ENCODE peak calls at places on chromosome 22, in seven cellular contexts. I is fibroblast of the aortic adventitia; J is CD4-positive, alpha-beta T cell; U is hepatocyte; Z is heart right ventricle; B is Peyer's patch; S is psoas muscle. C is an unnamed sample.

GRCh38 chr22:45620707-45621106 is 50.9 kb upstream of the ATXN10 start:
- DNase-seq in S (no peak), I (no peak), Z (no peak), B (no peak), J (no peak), U (no peak), C (no peak)

GRCh38 chr22:35425971-35426800 is 26.2 kb downstream of the MCM5 start:
- DNase-seq in I (no peak), Z (no peak), B (no peak), J (no peak), S (no peak), U (peak; percentile 19), C (peak; percentile 5)

GRCh38 chr22:30301995-30302809 is 12.9 kb upstream of the CASTOR1 start:
- DNase-seq in Z (peak; percentile 24), U (peak; percentile 63), I (peak; percentile 85), S (no peak), B (no peak), J (no peak), C (peak; percentile 39)

GRCh38 chr22:32622762-32623147 is 148.1 kb downstream of the FBXO7 start:
- DNase-seq in B (no peak), U (no peak), Z (no peak), S (no peak), I (no peak), J (no peak), C (no peak)

GRCh38 chr22:37256075-37256726 is 12.1 kb upstream of the RAC2 start:
- DNase-seq in S (no peak), J (no peak), U (no peak), I (no peak), B (peak; percentile 24), Z (no peak), C (no peak)

GRCh38 chr22:44701824-44702478 is at the start of gene PRR5:
- DNase-seq in S (peak; percentile 81), B (peak; percentile 91), U (peak; percentile 93), Z (peak; percentile 68), I (peak; percentile 84), J (peak; percentile 71), C (peak; percentile 59)

GRCh38 chr22:45575173-45575572 is 72.5 kb downstream of the FBLN1 start:
- DNase-seq in I (no peak), B (peak; percentile 37), Z (no peak), J (no peak), S (no peak), U (no peak), C (no peak)

GRCh38 chr22:25749420-25750169 is 7.6 kb downstream of the MYO18B start:
- DNase-seq in U (no peak), I (peak; percentile 21), B (no peak), Z (no peak), J (no peak), S (no peak), C (no peak)

GRCh38 chr22:48713266-48714205 is 1114.1 kb downstream of the BRD1 start:
- DNase-seq in Z (no peak), J (no peak), S (no peak), U (no peak), I (no peak), B (peak; percentile 33), C (no peak)

GRCh38 chr22:41327124-41327523 is 25.8 kb downstream of the ZC3H7B start:
- DNase-seq in J (no peak), Z (no peak), U (no peak), B (no peak), S (peak; percentile 68), I (no peak), C (no peak)

GRCh38 chr22:42633013-42633412 is 7.4 kb downstream of the ATP5MGL start:
- DNase-seq in U (no peak), I (no peak), Z (no peak), S (no peak), B (no peak), J (no peak), C (no peak)

GRCh38 chr22:42630211-42630610 is 10.2 kb downstream of the ATP5MGL start:
- DNase-seq in S (no peak), B (no peak), I (no peak), U (no peak), J (no peak), Z (no peak), C (no peak)

GRCh38 chr22:42635531-42635930 is 4.9 kb downstream of the ATP5MGL start:
- DNase-seq in U (no peak), Z (peak; percentile 71), I (peak; percentile 90), S (peak; percentile 89), J (no peak), B (peak; percentile 39), C (peak; percentile 92)

GRCh38 chr22:42630901-42631602 is 9.3 kb downstream of the ATP5MGL start:
- DNase-seq in I (no peak), U (no peak), S (no peak), Z (no peak), B (peak; percentile 48), J (no peak), C (no peak)

GRCh38 chr22:42632096-42632495 is 8.3 kb downstream of the ATP5MGL start:
- DNase-seq in Z (no peak), S (no peak), J (no peak), B (peak; percentile 44), I (no peak), U (no peak), C (no peak)
- TF ChIP-seq CTCF in Z (peak; percentile 25), S (peak; percentile 26), J (no peak), B (peak; percentile 14), I (peak; percentile 40), U (peak; percentile 31), C (peak; percentile 71)

GRCh38 chr22:50600967-50601668 is 525 bp downstream of the MAPK8IP2 start:
- DNase-seq in B (no peak), S (no peak), I (no peak), Z (no peak), J (no peak), U (no peak), C (no peak)

GRCh38 chr22:50600541-50600940 is at the start of gene MAPK8IP2:
- DNase-seq in I (no peak), S (no peak), J (no peak), U (peak; percentile 45), B (peak; percentile 55), Z (no peak), C (no peak)

GRCh38 chr22:50595189-50595588 is 5.4 kb upstream of the MAPK8IP2 start:
- DNase-seq in B (no peak), S (no peak), Z (no peak), I (no peak), J (no peak), U (no peak), C (no peak)

GRCh38 chr22:50599816-50600454 is 658 bp upstream of the MAPK8IP2 start:
- DNase-seq in J (peak; percentile 62), I (peak; percentile 18), S (peak; percentile 51), B (peak; percentile 73), U (peak; percentile 79), Z (peak; percentile 57), C (no peak)

GRCh38 chr22:50597097-50597496 is 3.5 kb upstream of the MAPK8IP2 start:
- DNase-seq in U (no peak), S (no peak), I (no peak), J (no peak), Z (no peak), B (no peak), C (no peak)
- TF ChIP-seq CTCF in U (no peak), S (no peak), I (no peak), J (no peak), Z (no peak), B (no peak), C (no peak)

DNA sequence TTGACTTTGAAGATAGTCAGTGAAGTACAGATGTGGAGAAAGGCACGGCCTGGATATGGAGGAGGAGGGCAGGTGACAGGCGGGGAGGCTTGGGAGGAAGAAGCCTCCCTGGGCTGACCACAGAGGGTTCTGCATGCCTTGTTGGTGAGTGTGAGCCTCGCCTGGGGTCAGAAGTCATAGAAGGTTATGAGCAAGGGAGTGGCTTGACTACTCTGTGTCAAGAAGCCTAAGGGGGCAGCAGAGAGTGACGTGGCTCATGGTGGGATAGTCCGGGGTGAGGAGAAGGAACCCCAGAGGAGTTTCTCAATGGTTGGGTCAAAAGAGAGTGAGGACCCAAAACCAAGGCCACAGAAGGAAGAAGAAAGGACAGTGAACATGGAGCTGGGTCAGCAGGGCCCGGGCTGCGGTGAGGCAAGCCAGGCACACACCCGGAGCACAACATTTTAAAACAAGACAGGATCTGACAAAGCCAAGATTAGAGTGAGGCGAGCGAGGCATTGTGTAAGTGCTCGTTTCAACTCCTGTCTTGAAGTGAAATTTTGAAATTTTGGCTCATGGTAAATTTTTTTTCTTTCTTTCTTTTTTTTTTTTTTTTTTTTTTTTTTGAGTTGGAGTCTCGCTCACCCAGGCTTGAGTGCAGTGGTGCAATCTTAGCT is 31.9 kb downstream of the PDGFB start:
- DNase-seq in B (peak; percentile 23), Z (no peak), U (no peak), J (no peak), S (no peak), I (peak; percentile 50), C (peak; percentile 37)
- TF ChIP-seq CTCF in B (no peak), Z (no peak), U (no peak), J (no peak), S (no peak), I (peak; percentile 1), C (peak; percentile 31)

DNA sequence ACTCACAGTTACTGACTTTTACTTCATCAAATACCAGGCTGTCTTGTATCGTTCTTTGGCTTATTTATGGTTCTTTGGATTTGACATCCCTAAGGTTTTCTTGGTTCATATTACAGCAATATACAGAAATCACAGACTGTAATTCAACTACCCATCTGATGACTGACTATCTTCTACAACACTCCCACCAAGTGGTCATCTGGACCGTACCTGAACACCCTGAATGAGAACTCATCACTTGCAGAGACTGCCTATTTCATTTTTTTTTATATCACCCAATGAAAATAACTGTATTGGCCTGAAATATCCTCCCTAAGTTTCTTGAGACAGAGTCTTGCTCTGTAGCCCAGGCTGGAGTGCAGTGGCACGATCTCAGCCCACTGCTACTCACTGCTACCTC is 9.5 kb upstream of the UPB1 start:
- DNase-seq in J (no peak), U (no peak), Z (peak; percentile 36), S (no peak), I (peak; percentile 23), B (no peak), C (peak; percentile 18)
- TF ChIP-seq CTCF in J (peak; percentile 53), U (peak; percentile 27), Z (peak; percentile 59), S (peak; percentile 23), I (peak; percentile 7), B (no peak), C (peak; percentile 50)

GRCh38 chr22:23847991-23848864 is 9.4 kb upstream of the DERL3 start:
- DNase-seq in Z (no peak), S (no peak), J (no peak), I (no peak), U (no peak), B (no peak), C (no peak)

GRCh38 chr22:23850136-23850611 is 7.5 kb upstream of the SLC2A11 start:
- DNase-seq in J (no peak), B (peak; percentile 41), Z (no peak), U (no peak), I (no peak), S (no peak), C (no peak)

GRCh38 chr22:23845661-23846469 is 7.1 kb upstream of the DERL3 start:
- DNase-seq in B (no peak), S (no peak), J (no peak), U (no peak), Z (no peak), I (peak; percentile 5), C (no peak)

GRCh38 chr22:23847310-23847920 is 8.6 kb upstream of the DERL3 start:
- DNase-seq in Z (no peak), B (no peak), I (no peak), U (no peak), J (no peak), S (no peak), C (no peak)

GRCh38 chr22:23849009-23850006 is 8.4 kb upstream of the SLC2A11 start:
- DNase-seq in J (peak; percentile 82), I (peak; percentile 63), U (peak; percentile 90), B (peak; percentile 88), S (peak; percentile 87), Z (peak; percentile 81), C (peak; percentile 61)
- TF ChIP-seq CTCF in J (peak; percentile 97), I (peak; percentile 96), U (peak; percentile 99), B (peak; percentile 96), S (peak; percentile 97), Z (peak; percentile 98), C (peak; percentile 100)

C was measured in HFFc6.